ENCODE peak calls at places on chromosomes 6 and 20, in four cellular contexts. R is fibroblast of lung, E is IMR-90, J is HCT116. K is an unnamed sample.
A peak's percentile ranks its signal among the peaks of the same experiment; 100 is the strongest.

GRCh38 chr20:8805737-8806442 is 263.0 kb upstream of the PLCB4 start:
- DNase-seq in J (no peak), E (no peak), R (peak; percentile 3), K (no peak)

GRCh38 chr6:138514860-138515540 is 15.7 kb upstream of the NHSL1 start:
- DNase-seq in E (no peak), J (no peak), R (no peak), K (no peak)

GRCh38 chr20:20084296-20084752 is 32.0 kb downstream of the CFAP61 start:
- DNase-seq in E (no peak), R (no peak), J (no peak), K (no peak)

GRCh38 chr6:90397929-90398674 is 101.5 kb upstream of the BACH2 start:
- DNase-seq in J (no peak), E (peak; percentile 32), R (peak; percentile 40), K (peak; percentile 59)

GRCh38 chr6:8983202-8983688 is 547.9 kb upstream of the SLC35B3 start:
- DNase-seq in J (peak; percentile 61), R (peak; percentile 24), E (peak; percentile 53), K (peak; percentile 81)

GRCh38 chr6:139534472-139535115 is 160.1 kb upstream of the CITED2 start:
- DNase-seq in R (no peak), J (no peak), E (no peak), K (no peak)

GRCh38 chr6:135637701-135638100 is 140.2 kb upstream of the AHI1 start:
- DNase-seq in J (no peak), R (no peak), E (peak; percentile 35), K (no peak)

GRCh38 chr6:45436544-45437440 is 59.1 kb upstream of the SUPT3H start:
- DNase-seq in J (no peak), E (peak; percentile 89), R (peak; percentile 94), K (peak; percentile 22)

GRCh38 chr20:61517419-61517818 is 265.4 kb downstream of the CDH4 start:
- DNase-seq in J (no peak), E (no peak), R (no peak), K (no peak)

GRCh38 chr20:36575066-36575743 is 1.8 kb downstream of the TGIF2 start:
- DNase-seq in R (peak; percentile 60), E (peak; percentile 54), J (no peak), K (peak; percentile 74)

GRCh38 chr20:33322456-33322855 is 39.4 kb downstream of the BPIFB1 start:
- DNase-seq in J (no peak), R (no peak), E (no peak), K (no peak)

GRCh38 chr20:29301624-29302259 is 1955.7 kb upstream of the DEFB115 start:
- DNase-seq in J (no peak), E (no peak), R (no peak), K (no peak)

GRCh38 chr6:40822619-40823018 is 216.4 kb downstream of the UNC5CL start:
- DNase-seq in R (no peak), E (no peak), J (no peak), K (peak; percentile 17)

GRCh38 chr20:38776363-38776762 is 28.1 kb downstream of the ACTR5 start:
- DNase-seq in R (no peak), E (no peak), J (no peak), K (no peak)

GRCh38 chr20:37123441-37123840 is 27.6 kb upstream of the RBL1 start:
- DNase-seq in R (no peak), E (no peak), J (no peak), K (no peak)

GRCh38 chr6:100304575-100304974 is 160.1 kb downstream of the SIM1 start:
- DNase-seq in J (no peak), R (no peak), E (no peak), K (peak; percentile 43)

GRCh38 chr20:2914160-2914559 is 40.9 kb downstream of the PTPRA start:
- DNase-seq in R (no peak), J (no peak), E (no peak), K (peak; percentile 43)

DNA sequence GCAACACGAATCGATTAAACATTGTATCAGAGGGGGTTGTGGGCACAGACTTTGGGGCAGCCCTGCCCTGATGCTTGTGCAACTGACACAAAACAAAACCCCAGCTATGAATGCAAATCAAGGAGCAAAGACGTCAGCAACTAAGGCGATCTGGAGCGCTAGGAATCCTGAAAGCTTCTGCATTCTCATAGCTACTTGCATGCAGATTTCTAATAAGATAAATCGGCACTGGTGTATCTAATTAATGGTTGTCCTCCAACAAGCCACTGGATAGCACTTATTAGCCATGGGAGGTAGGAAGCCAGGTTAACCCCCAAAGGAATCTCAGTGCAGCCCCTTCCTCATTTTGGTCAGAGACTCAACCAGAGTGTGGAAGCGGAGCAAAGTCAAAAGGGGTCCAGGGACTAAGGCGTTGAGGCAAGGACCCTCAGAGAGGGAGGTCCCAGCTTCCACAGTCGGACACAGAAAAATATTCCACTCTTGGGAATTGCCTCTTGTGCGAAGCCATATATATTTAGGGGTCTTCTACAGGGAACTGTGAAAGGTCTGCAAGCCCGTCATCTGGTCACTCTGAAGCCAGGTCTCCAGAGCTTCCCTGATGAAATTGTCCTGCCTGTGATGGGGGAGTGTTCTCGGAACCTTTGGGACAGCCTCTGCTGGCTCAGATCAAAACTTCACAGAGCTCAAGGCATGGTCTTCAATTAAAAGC is 160.9 kb downstream of the TBXT start:
- DNase-seq in J (no peak), E (peak; percentile 89), R (peak; percentile 85), K (no peak)
- H2AFZ ChIP-seq in J (no peak overlapping the region), E (peak overlapping the region; percentile 69), R (no peak overlapping the region), K (no peak overlapping the region)

GRCh38 chr20:17479041-17479657 is 52.0 kb downstream of the BFSP1 start:
- DNase-seq in E (no peak), R (no peak), J (no peak), K (no peak)

GRCh38 chr20:17480696-17481095 is 50.5 kb downstream of the BFSP1 start:
- DNase-seq in J (no peak), R (no peak), E (no peak), K (no peak)

GRCh38 chr20:17485017-17485416 is 46.2 kb downstream of the BFSP1 start:
- DNase-seq in J (no peak), E (no peak), R (no peak), K (no peak)

GRCh38 chr20:17481661-17482060 is 49.5 kb downstream of the BFSP1 start:
- DNase-seq in E (no peak), R (no peak), J (no peak), K (no peak)
- H2AFZ ChIP-seq in E (no peak overlapping the region), R (no peak overlapping the region), J (no peak overlapping the region), K (no peak overlapping the region)

DNA sequence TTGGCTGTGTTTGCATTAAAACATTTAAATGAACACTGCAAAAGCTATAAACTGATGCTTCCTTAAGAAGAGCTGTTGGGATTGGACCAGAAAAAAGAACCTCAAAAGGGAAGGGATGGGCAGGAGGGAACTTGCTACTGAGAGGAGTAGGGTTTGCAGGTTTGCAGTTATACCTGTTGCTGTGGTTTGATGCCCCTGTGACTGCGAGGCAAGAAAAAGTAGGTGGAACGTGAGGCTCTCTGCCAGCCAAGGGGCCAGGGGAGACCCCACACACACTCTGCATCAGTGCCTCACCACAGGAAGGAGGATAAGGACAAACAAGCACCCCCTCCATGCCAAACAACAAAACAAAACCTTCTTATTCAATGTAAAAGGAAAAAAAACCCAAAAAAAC is 197.1 kb downstream of the BCAS1 start:
- DNase-seq in J (no peak), R (no peak), E (no peak), K (no peak)
- H2AFZ ChIP-seq in J (no peak overlapping the region), R (peak overlapping the region; percentile 78), E (peak overlapping the region; percentile 74), K (peak overlapping the region; percentile 15)

GRCh38 chr6:25670793-25671513 is 18.9 kb downstream of the SCGN start:
- DNase-seq in J (peak; percentile 34), E (no peak), R (no peak), K (peak; percentile 11)
- H2AFZ ChIP-seq in J (peak overlapping the region; percentile 50), E (no peak overlapping the region), R (no peak overlapping the region), K (no peak overlapping the region)

GRCh38 chr6:70601014-70601413 is 34.3 kb downstream of the SDHAF4 start:
- DNase-seq in J (no peak), E (no peak), R (no peak), K (no peak)

GRCh38 chr6:70599187-70599586 is 32.5 kb downstream of the SDHAF4 start:
- DNase-seq in E (no peak), J (no peak), R (no peak), K (no peak)

GRCh38 chr6:70604254-70604653 is 37.5 kb downstream of the SDHAF4 start:
- DNase-seq in E (no peak), R (no peak), J (no peak), K (no peak)
- H2AFZ ChIP-seq in E (no peak overlapping the region), R (no peak overlapping the region), J (no peak overlapping the region), K (no peak overlapping the region)

GRCh38 chr20:652611-653109 is 340 bp downstream of the SRXN1 start:
- DNase-seq in R (peak; percentile 52), E (peak; percentile 44), J (no peak), K (no peak)
- H2AFZ ChIP-seq in R (peak overlapping the region; percentile 79), E (peak overlapping the region; percentile 96), J (no peak overlapping the region), K (peak overlapping the region; percentile 75)

DNA sequence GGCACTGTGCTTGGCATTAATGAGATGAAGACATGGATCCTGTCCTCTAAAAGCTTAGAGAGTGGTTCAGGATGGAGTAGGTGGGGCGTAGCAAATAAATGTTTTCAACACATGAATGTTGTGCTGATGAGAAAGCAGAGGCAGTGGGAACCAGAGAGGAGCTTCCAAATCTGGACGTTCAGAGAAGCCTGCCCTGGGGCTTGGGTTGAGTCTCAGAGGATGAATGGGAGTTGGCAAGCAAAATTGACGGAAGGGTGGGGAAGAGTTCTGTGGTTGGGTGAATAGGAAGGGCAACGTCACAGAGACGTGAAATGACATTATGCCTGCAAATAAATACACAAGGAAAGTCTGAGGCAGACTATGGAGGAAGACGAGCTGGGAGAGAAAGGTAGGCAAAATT is 25.1 kb upstream of the SGK1 start:
- DNase-seq in E (no peak), J (no peak), R (no peak), K (no peak)
- H2AFZ ChIP-seq in E (no peak overlapping the region), J (no peak overlapping the region), R (no peak overlapping the region), K (no peak overlapping the region)

GRCh38 chr6:170289108-170289931 is 1.6 kb downstream of the DLL1 start:
- DNase-seq in R (no peak), J (no peak), E (no peak), K (no peak)

GRCh38 chr6:170288091-170288631 is 2.7 kb downstream of the DLL1 start:
- DNase-seq in J (no peak), E (no peak), R (no peak), K (no peak)

GRCh38 chr6:170291271-170292110 is 613 bp upstream of the DLL1 start:
- DNase-seq in R (no peak), J (no peak), E (no peak), K (peak; percentile 63)

GRCh38 chr6:170290306-170291128 is at the start of gene DLL1:
- DNase-seq in R (peak; percentile 37), J (no peak), E (peak; percentile 29), K (peak; percentile 49)

GRCh38 chr6:170289971-170290305 is 940 bp downstream of the DLL1 start:
- DNase-seq in J (no peak), R (no peak), E (no peak), K (no peak)
- H2AFZ ChIP-seq in J (peak overlapping the region; percentile 54), R (no peak overlapping the region), E (peak overlapping the region; percentile 73), K (peak overlapping the region; percentile 49)

GRCh38 chr6:157755752-157756411 is 67.2 kb upstream of the SNX9 start:
- DNase-seq in R (no peak), E (no peak), J (no peak), K (no peak)

GRCh38 chr6:157757430-157758403 is 65.3 kb upstream of the SNX9 start:
- DNase-seq in R (no peak), J (no peak), E (no peak), K (no peak)

GRCh38 chr6:157755032-157755751 is 67.9 kb upstream of the SNX9 start:
- DNase-seq in R (peak; percentile 16), J (no peak), E (peak; percentile 32), K (no peak)

GRCh38 chr6:157758516-157759023 is 64.5 kb upstream of the SNX9 start:
- DNase-seq in R (no peak), J (no peak), E (no peak), K (no peak)

GRCh38 chr6:157756708-157757429 is 66.2 kb upstream of the SNX9 start:
- DNase-seq in E (peak; percentile 73), J (peak; percentile 71), R (peak; percentile 63), K (peak; percentile 93)
- H2AFZ ChIP-seq in E (peak overlapping the region; percentile 85), J (peak overlapping the region; percentile 89), R (peak overlapping the region; percentile 82), K (peak overlapping the region; percentile 15)